ENCODE peak calls at places on chromosomes 1 and 21, in four cellular contexts. A is ureter, X is endothelial cell, B is GM03348. K is an unnamed sample.

GRCh38 chr1:153441238-153441755 is 19.2 kb downstream of the S100A7 start:
- DNase-seq in X (no peak), B (no peak), A (no peak), K (no peak)

GRCh38 chr1:9362488-9362887 is 69.8 kb downstream of the SPSB1 start:
- DNase-seq in A (no peak), B (no peak), X (no peak), K (no peak)

GRCh38 chr1:33826711-33827110 is 37.2 kb upstream of the HMGB4 start:
- DNase-seq in B (no peak), X (no peak), A (no peak), K (no peak)

GRCh38 chr21:20026517-20026916 is 971.7 kb upstream of the NCAM2 start:
- DNase-seq in B (no peak), A (no peak), X (no peak), K (no peak)

GRCh38 chr1:246724725-246725095 is 501 bp downstream of the SCCPDH start:
- DNase-seq in X (no peak), A (no peak), B (no peak), K (peak; percentile 76)

GRCh38 chr1:205009666-205010065 is 33.3 kb upstream of the CNTN2 start:
- DNase-seq in A (no peak), B (no peak), X (no peak), K (no peak)

GRCh38 chr1:30664103-30664755 is 59.2 kb downstream of the MATN1 start:
- DNase-seq in B (no peak), A (no peak), X (no peak), K (peak; percentile 47)

GRCh38 chr1:232335751-232336274 is 294.1 kb downstream of the SIPA1L2 start:
- DNase-seq in B (no peak), X (no peak), A (no peak), K (no peak)

GRCh38 chr1:90717665-90718410 is 736 bp upstream of the BARHL2 start:
- DNase-seq in A (no peak), X (peak; percentile 61), B (peak; percentile 59), K (peak; percentile 54)